ENCODE peak calls at places on chromosomes 7 and 10, in seven cellular contexts. U, V, Z, M, E, R and L are unnamed samples.

GRCh38 chr7:75732764-75733630 is 5.7 kb downstream of the HIP1 start:
- DNase-seq in Z (no peak), U (peak), M (no peak), V (no peak), E (no peak), R (peak), L (no peak)

GRCh38 chr10:35462491-35462934 is 126.2 kb downstream of the CCNY start:
- DNase-seq in Z (no peak), V (peak), R (peak), U (no peak), M (peak), E (no peak), L (no peak)

GRCh38 chr7:1226155-1226901 is 6.3 kb upstream of the UNCX start:
- DNase-seq in Z (peak), V (no peak), R (no peak), U (no peak), M (peak), E (peak), L (no peak)

GRCh38 chr10:25912796-25913195 is 21.2 kb upstream of the MYO3A start:
- DNase-seq in E (no peak), M (peak), R (no peak), Z (no peak), V (no peak), U (no peak), L (no peak)

GRCh38 chr10:78407009-78407711 is 373.5 kb downstream of the RPS24 start:
- DNase-seq in E (peak), Z (peak), V (peak), U (peak), R (peak), M (peak), L (peak)

GRCh38 chr10:68594405-68594804 is 34.3 kb downstream of the TET1 start:
- DNase-seq in M (no peak), Z (peak), E (no peak), R (peak), V (no peak), U (peak), L (peak)

GRCh38 chr7:23622469-23622868 is 25.3 kb downstream of the CCDC126 start:
- DNase-seq in V (no peak), R (peak), Z (no peak), M (no peak), U (peak), E (no peak), L (peak)

GRCh38 chr10:101578803-101579515 is 9.1 kb downstream of the POLL start:
- DNase-seq in M (no peak), R (no peak), U (no peak), V (no peak), E (no peak), Z (no peak), L (no peak)

GRCh38 chr7:103912906-103913610 is 76.4 kb downstream of the RELN start:
- DNase-seq in U (peak), V (no peak), M (no peak), R (no peak), Z (no peak), E (no peak), L (no peak)

GRCh38 chr10:76697923-76698322 is 939.7 kb downstream of the KCNMA1 start:
- DNase-seq in V (peak), R (no peak), E (no peak), M (peak), U (no peak), Z (no peak), L (no peak)

GRCh38 chr10:110632591-110633215 is 11.4 kb upstream of the RBM20 start:
- DNase-seq in E (no peak), U (no peak), V (no peak), R (no peak), M (no peak), Z (no peak), L (no peak)

GRCh38 chr10:106997721-106998120 is 166.8 kb downstream of the SORCS1 start:
- DNase-seq in U (no peak), V (no peak), M (no peak), E (no peak), R (no peak), Z (no peak), L (no peak)

GRCh38 chr7:156984209-156984891 is 26.1 kb downstream of the MNX1 start:
- DNase-seq in M (no peak), R (no peak), Z (no peak), V (no peak), E (peak), U (peak), L (peak)

GRCh38 chr7:108947521-108947920 is 377.8 kb downstream of the DNAJB9 start:
- DNase-seq in Z (no peak), V (no peak), U (no peak), E (no peak), M (no peak), R (no peak), L (no peak)

GRCh38 chr7:155190608-155191536 is 106.8 kb upstream of the INSIG1 start:
- DNase-seq in Z (peak), M (peak), V (peak), U (no peak), E (peak), R (peak), L (no peak)

GRCh38 chr10:3757638-3758490 is 27.1 kb downstream of the KLF6 start:
- DNase-seq in Z (peak), U (no peak), V (no peak), E (no peak), M (no peak), R (peak), L (peak)

GRCh38 chr7:148304456-148304855 is 286.1 kb upstream of the C7orf33 start:
- DNase-seq in R (no peak), V (no peak), M (peak), Z (no peak), U (no peak), E (peak), L (no peak)

GRCh38 chr7:25894002-25894901 is 257.7 kb upstream of the NFE2L3 start:
- DNase-seq in V (no peak), U (no peak), R (no peak), M (peak), Z (peak), E (peak), L (no peak)

GRCh38 chr7:126881315-126881714 is 371.4 kb downstream of the GRM8 start:
- DNase-seq in E (no peak), R (no peak), M (no peak), Z (no peak), U (no peak), V (no peak), L (no peak)

GRCh38 chr7:92631067-92631829 is 41.1 kb upstream of the FAM133B start:
- DNase-seq in E (no peak), Z (no peak), U (no peak), M (no peak), V (no peak), R (no peak), L (no peak)

GRCh38 chr7:105156731-105157130 is 142.7 kb downstream of the KMT2E start:
- DNase-seq in V (no peak), R (no peak), U (no peak), M (no peak), E (no peak), Z (no peak), L (no peak)

GRCh38 chr10:16562891-16563290 is 41.2 kb upstream of the C1QL3 start:
- DNase-seq in E (no peak), R (no peak), U (no peak), V (no peak), M (peak), Z (no peak), L (peak)
- H2BK5ac ChIP-seq in E (no peak), R (no peak), U (no peak), V (no peak), M (no peak), Z (no peak), L (peak)

DNA sequence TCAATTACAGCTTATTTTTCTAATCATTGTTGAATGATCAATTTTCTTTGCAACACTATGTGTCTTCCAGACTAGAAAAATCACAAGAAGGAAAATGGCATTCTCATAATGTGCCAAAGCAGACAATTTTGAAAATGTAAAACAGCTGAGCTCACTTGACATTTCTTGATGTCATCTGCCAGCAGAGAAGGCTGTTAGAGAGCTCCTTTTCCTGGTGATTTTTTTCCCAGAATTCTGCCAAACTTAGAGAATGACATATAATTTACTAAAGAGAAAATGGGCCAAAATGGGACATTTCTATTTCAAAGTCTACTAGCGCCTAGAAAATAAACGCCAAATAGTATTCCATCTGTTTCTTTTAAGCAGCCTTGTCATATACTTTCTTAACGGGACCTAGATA is 88.9 kb upstream of the CSTF2T start:
- DNase-seq in M (no peak), E (no peak), Z (no peak), R (no peak), U (no peak), V (no peak), L (no peak)
- H3K4ac ChIP-seq in M (no peak), E (no peak), Z (no peak), R (no peak), U (no peak), V (no peak), L (no peak)

DNA sequence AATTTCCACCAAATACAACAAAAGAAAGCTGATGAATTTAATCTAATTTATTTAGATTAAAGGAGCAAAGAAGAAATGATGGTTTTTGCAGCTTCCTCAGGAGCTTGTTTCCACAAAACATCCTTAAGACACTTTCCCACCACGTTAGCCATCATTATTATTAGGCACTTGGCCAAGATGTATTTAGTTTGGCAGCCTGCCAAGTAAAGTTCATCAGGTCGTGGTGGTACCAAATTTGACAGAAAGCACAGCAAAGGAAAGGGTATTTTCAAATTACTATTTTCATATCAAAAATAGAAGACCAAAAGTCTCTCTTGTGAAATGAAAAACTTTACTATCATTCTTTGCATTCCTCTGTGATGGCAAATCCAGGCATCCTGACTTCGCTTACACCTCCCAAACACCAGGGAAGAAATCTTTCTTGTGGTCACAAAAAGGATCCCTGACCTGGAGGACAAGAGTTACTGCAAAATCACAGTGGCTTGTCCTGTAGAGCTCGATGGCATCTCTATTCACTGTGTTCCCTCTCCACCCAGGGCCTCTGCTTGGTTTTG is 123.1 kb upstream of the INHBA start:
- DNase-seq in Z (no peak), U (peak), V (no peak), R (no peak), E (no peak), M (no peak), L (no peak)
- H2BK5ac ChIP-seq in Z (no peak), U (no peak), V (no peak), R (no peak), E (no peak), M (no peak), L (no peak)

GRCh38 chr7:124420367-124420766 is 345.2 kb downstream of the GPR37 start:
- DNase-seq in M (peak), V (no peak), E (no peak), Z (no peak), U (no peak), R (no peak), L (no peak)
- H3K4ac ChIP-seq in M (no peak), V (no peak), E (no peak), Z (no peak), U (no peak), R (no peak), L (no peak)

GRCh38 chr7:85733163-85733915 is 546.5 kb upstream of the SEMA3D start:
- DNase-seq in M (peak), R (peak), E (no peak), V (no peak), U (peak), Z (no peak), L (no peak)
- H2BK5ac ChIP-seq in M (no peak), R (no peak), E (no peak), V (no peak), U (no peak), Z (no peak), L (no peak)

DNA sequence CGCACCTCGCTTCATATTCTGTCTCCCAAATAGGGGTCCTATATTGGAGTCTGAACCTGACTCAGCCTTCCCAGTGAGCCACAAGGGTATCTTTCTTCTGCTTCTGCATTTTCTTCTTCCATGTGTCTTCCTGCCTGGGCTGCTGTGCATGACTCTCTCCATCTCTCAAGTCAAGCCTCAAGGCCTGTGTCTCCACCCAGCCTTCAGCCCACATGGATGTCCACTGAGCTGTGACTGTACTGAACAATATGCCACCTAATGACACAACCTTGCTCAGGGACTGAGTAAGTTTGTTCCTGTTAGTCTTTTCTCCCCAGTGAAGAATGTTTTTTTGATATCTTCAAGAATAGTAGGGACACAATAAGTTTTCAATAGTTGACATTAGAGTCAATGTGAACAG is 162.7 kb upstream of the TBX20 start:
- DNase-seq in E (no peak), M (no peak), U (no peak), Z (no peak), V (no peak), R (no peak), L (no peak)
- H3K4ac ChIP-seq in E (no peak), M (no peak), U (no peak), Z (no peak), V (no peak), R (no peak), L (no peak)

GRCh38 chr10:11593612-11594011 is 17.8 kb downstream of the USP6NL start:
- DNase-seq in E (no peak), R (no peak), Z (no peak), M (no peak), U (no peak), V (no peak), L (no peak)

GRCh38 chr10:11588878-11589277 is 22.6 kb downstream of the USP6NL start:
- DNase-seq in E (no peak), R (no peak), Z (no peak), M (no peak), V (no peak), U (no peak), L (no peak)

GRCh38 chr10:11589738-11590137 is 21.7 kb downstream of the USP6NL start:
- DNase-seq in M (no peak), Z (no peak), R (no peak), V (no peak), E (no peak), U (no peak), L (no peak)

GRCh38 chr10:11586170-11586569 is 25.3 kb downstream of the USP6NL start:
- DNase-seq in M (no peak), E (no peak), R (no peak), Z (no peak), V (no peak), U (peak), L (no peak)

GRCh38 chr10:11587860-11588259 is 23.6 kb downstream of the USP6NL start:
- DNase-seq in Z (no peak), E (no peak), M (peak), U (no peak), V (no peak), R (no peak), L (peak)
- H2BK5ac ChIP-seq in Z (no peak), E (no peak), M (no peak), U (no peak), V (no peak), R (no peak), L (no peak)

GRCh38 chr10:1074748-1075358 is 18.7 kb downstream of the WDR37 start:
- DNase-seq in U (no peak), R (no peak), Z (no peak), V (no peak), E (peak), M (peak), L (peak)
- H3K4ac ChIP-seq in U (no peak), R (no peak), Z (no peak), V (no peak), E (no peak), M (no peak), L (no peak)

DNA sequence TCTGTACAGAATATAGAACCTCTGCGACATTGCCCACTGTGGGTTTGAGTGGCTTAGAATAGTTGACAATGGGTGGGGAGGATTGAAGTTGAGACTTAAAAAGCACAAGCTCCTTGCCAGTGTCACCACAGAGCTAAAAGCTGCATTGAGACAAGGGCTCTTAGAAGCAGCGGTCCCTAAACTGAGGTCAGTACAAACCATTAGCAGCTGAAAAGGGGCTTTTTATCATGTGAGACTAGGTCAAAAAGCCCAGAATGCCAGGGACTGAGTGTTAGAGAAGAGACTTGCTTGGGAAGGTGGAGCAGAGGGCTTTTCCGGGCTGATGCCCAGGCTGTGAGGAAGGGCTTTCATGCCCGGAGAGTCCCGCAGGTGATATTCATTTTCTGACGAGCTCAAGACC is 91.3 kb downstream of the POU6F2 start:
- DNase-seq in V (no peak), R (no peak), U (no peak), Z (peak), M (no peak), E (no peak), L (no peak)
- H2BK5ac ChIP-seq in V (no peak), R (no peak), U (no peak), Z (no peak), M (no peak), E (no peak), L (no peak)